ENCODE peak calls at places on chromosomes 7 and 10, in eight cellular contexts. U is neural progenitor cell, E is GM23338, S is BE2C, D is transverse colon, K is sigmoid colon, W is OCI-LY7, H is tibial nerve. C is an unnamed sample.
A peak's percentile ranks its signal among the peaks of the same experiment; 100 is the strongest.

GRCh38 chr7:2760098-2760889 is 72.3 kb downstream of the AMZ1 start:
- DNase-seq in W (peak; percentile 15), D (peak; percentile 88), E (peak; percentile 86), H (peak; percentile 53), U (peak; percentile 74), K (peak; percentile 79), S (peak; percentile 66), C (no peak)

GRCh38 chr7:106283831-106284515 is 810 bp downstream of the NAMPT start:
- DNase-seq in W (peak; percentile 47), S (peak; percentile 29), K (peak; percentile 82), D (peak; percentile 65), U (no peak), E (peak; percentile 44), H (peak; percentile 42), C (peak; percentile 40)

GRCh38 chr7:152333134-152333533 is 102.7 kb downstream of the KMT2C start:
- DNase-seq in H (no peak), K (no peak), D (no peak), W (no peak), U (no peak), E (no peak), S (no peak), C (no peak)

GRCh38 chr7:121084748-121085336 is 96.3 kb downstream of the CPED1 start:
- DNase-seq in D (no peak), S (no peak), H (no peak), U (no peak), E (no peak), W (no peak), K (no peak), C (no peak)

GRCh38 chr7:68730871-68731403 is 867.3 kb upstream of the AUTS2 start:
- DNase-seq in S (no peak), K (no peak), W (no peak), H (no peak), D (no peak), E (no peak), U (no peak), C (no peak)

GRCh38 chr7:30743371-30744074 is 8.4 kb upstream of the INMT start:
- DNase-seq in H (no peak), S (peak; percentile 44), K (no peak), E (no peak), U (no peak), D (no peak), W (no peak), C (no peak)

GRCh38 chr10:127962205-127962604 is 55.3 kb downstream of the PTPRE start:
- DNase-seq in U (no peak), S (no peak), D (no peak), E (no peak), H (no peak), W (no peak), K (no peak), C (no peak)

GRCh38 chr10:98134117-98134430 is 383 bp upstream of the R3HCC1L start:
- DNase-seq in W (no peak), U (no peak), E (no peak), H (peak; percentile 6), K (no peak), D (no peak), S (no peak), C (no peak)

GRCh38 chr10:58531084-58531695 is 18.5 kb downstream of the BICC1 start:
- DNase-seq in K (peak; percentile 63), W (peak; percentile 54), E (peak; percentile 86), H (peak; percentile 77), U (peak; percentile 78), S (peak; percentile 68), D (peak; percentile 61), C (peak; percentile 59)
- TF ChIP-seq CTCF in K (peak; percentile 8), W (peak; percentile 83), E (peak; percentile 87), H (peak; percentile 51), U (peak; percentile 81), S (peak; percentile 90), D (peak; percentile 68), C (peak; percentile 78)

DNA sequence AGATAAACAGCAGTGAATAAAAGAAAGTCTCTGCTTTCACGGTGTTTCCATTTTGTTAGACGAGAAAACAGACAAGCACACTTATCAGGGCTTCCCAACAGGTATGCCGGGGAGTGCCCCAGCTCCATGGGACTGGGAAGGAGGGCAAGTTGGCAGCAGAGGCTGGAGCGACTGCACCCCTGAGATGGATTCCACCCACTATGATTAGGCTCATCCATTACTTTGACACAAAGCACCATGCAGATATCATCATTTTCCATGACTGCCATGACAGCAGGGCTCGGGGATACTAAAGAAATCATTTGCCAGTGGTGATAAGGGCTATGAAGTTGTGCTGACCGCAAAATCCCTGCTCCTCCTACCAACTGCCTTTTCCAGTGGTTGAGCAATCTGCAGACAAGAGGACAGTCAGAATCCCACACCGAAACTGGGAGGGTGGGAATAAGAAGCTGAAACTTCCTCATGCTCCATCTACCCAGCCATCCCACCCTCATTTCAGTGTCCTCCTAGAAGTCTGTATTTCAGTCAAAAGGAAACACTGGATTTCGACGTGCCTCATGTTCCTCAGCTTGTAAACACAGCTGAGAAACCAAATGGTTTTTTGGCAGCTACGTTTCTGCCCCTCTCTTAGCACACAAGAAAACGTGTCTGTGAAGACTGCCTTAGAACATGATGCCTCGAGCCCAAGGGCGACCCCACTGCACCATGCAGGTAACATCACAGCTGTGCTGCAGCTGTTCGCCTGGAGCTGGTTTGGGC is 15.5 kb downstream of the CREB3L2 start:
- DNase-seq in E (no peak), D (peak; percentile 38), S (no peak), W (peak; percentile 87), H (peak; percentile 66), K (peak; percentile 79), U (no peak), C (no peak)
- H3K4me1 ChIP-seq in E (peaks cover 34% of the 10 kb centered on the region), D (peaks cover 91% of the 10 kb centered on the region), S (peaks cover 5% of the 10 kb centered on the region), W (peaks cover 87% of the 10 kb centered on the region), H (no peaks in the 10 kb centered on the region), K (peaks cover 99% of the 10 kb centered on the region), U (peaks cover 22% of the 10 kb centered on the region), C (no peaks in the 10 kb centered on the region)

GRCh38 chr7:42493436-42494198 is 256.6 kb upstream of the GLI3 start:
- DNase-seq in E (peak; percentile 83), W (no peak), U (peak; percentile 79), S (no peak), K (peak; percentile 94), D (peak; percentile 68), H (peak; percentile 75), C (peak; percentile 18)
- TF ChIP-seq CTCF in E (no peak), W (no peak), U (no peak), S (no peak), K (no peak), D (no peak), H (no peak), C (no peak)

DNA sequence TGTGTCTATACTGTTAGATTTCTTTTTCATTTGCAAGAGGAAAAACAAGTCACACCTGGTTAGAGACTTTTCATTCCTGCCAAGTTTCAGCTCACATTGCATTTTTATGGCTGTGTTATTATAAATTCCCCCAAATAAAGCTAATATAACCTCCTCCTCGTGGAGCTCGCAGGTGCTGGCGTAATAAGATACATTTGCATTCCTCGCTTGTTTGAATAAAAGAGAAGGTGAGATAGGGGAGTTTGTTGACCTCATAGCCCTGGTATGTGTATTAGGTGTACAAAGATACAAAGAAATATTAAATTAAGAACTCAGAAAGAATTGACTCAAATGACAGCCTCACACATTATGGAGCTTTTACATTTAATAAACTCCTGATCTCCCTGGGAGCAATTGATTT is 257.7 kb upstream of the SP8 start:
- DNase-seq in W (no peak), S (no peak), D (no peak), K (no peak), E (no peak), U (no peak), H (no peak), C (no peak)
- H3K4me1 ChIP-seq in W (no peaks in the 10 kb centered on the region), S (no peaks in the 10 kb centered on the region), D (no peaks in the 10 kb centered on the region), K (no peaks in the 10 kb centered on the region), E (peaks cover 49% of the 10 kb centered on the region), U (peaks cover 72% of the 10 kb centered on the region), H (no peaks in the 10 kb centered on the region), C (no peaks in the 10 kb centered on the region)